ENCODE peak calls at places on chromosomes 1 and 21, in five cellular contexts. One of them, this sample, is unnamed.

GRCh38 chr1:56788588-56788987 is 30.6 kb downstream of the FYB2 start:
- DNase-seq in GM12891: no peak
- DNase-seq in H1: no peak
- DNase-seq in endothelial cell of umbilical vein: peak; percentile 50
- DNase-seq in K562: no peak
- DNase-seq in this sample: no peak

GRCh38 chr1:3556336-3556735 is 55.0 kb downstream of the MEGF6 start:
- DNase-seq in GM12891: no peak
- DNase-seq in H1: no peak
- DNase-seq in endothelial cell of umbilical vein: no peak
- DNase-seq in K562: no peak
- DNase-seq in this sample: no peak

GRCh38 chr1:168301664-168302320 is 21.1 kb downstream of the TBX19 start:
- DNase-seq in GM12891: no peak
- DNase-seq in H1: no peak
- DNase-seq in endothelial cell of umbilical vein: no peak
- DNase-seq in K562: no peak
- DNase-seq in this sample: no peak

GRCh38 chr1:33575324-33575879 is 103.0 kb downstream of the ZSCAN20 start:
- DNase-seq in GM12891: no peak
- DNase-seq in H1: no peak
- DNase-seq in endothelial cell of umbilical vein: no peak
- DNase-seq in K562: no peak
- DNase-seq in this sample: no peak

GRCh38 chr1:214386747-214387146 is 105.8 kb downstream of the SMYD2 start:
- DNase-seq in GM12891: no peak
- DNase-seq in H1: peak; percentile 33
- DNase-seq in endothelial cell of umbilical vein: no peak
- DNase-seq in K562: no peak
- DNase-seq in this sample: no peak

GRCh38 chr1:159055181-159055621 is 21.4 kb downstream of the AIM2 start:
- DNase-seq in GM12891: no peak
- DNase-seq in H1: no peak
- DNase-seq in endothelial cell of umbilical vein: no peak
- DNase-seq in K562: no peak
- DNase-seq in this sample: no peak

GRCh38 chr1:167375949-167376348 is 142.4 kb downstream of the CD247 start:
- DNase-seq in GM12891: no peak
- DNase-seq in H1: no peak
- DNase-seq in endothelial cell of umbilical vein: no peak
- DNase-seq in K562: no peak
- DNase-seq in this sample: no peak

GRCh38 chr1:4658643-4659042 is 4.2 kb downstream of the AJAP1 start:
- DNase-seq in GM12891: no peak
- DNase-seq in H1: no peak
- DNase-seq in endothelial cell of umbilical vein: no peak
- DNase-seq in K562: no peak
- DNase-seq in this sample: no peak

GRCh38 chr1:72804541-72804940 is 522.2 kb upstream of the NEGR1 start:
- DNase-seq in GM12891: no peak
- DNase-seq in H1: no peak
- DNase-seq in endothelial cell of umbilical vein: no peak
- DNase-seq in K562: no peak
- DNase-seq in this sample: no peak

GRCh38 chr1:39819091-39819812 is 30.6 kb upstream of the BMP8B start:
- DNase-seq in GM12891: no peak
- DNase-seq in H1: no peak
- DNase-seq in endothelial cell of umbilical vein: no peak
- DNase-seq in K562: no peak
- DNase-seq in this sample: no peak

GRCh38 chr21:15077529-15077928 is 12.7 kb upstream of the NRIP1 start:
- DNase-seq in GM12891: no peak
- DNase-seq in H1: no peak
- DNase-seq in endothelial cell of umbilical vein: no peak
- DNase-seq in K562: no peak
- DNase-seq in this sample: no peak

GRCh38 chr1:93331412-93331811 is 14.3 kb upstream of the DR1 start:
- DNase-seq in GM12891: no peak
- DNase-seq in H1: no peak
- DNase-seq in endothelial cell of umbilical vein: no peak
- DNase-seq in K562: no peak
- DNase-seq in this sample: no peak

GRCh38 chr1:3156936-3157335 is 87.9 kb downstream of the PRDM16 start:
- DNase-seq in GM12891: no peak
- DNase-seq in H1: no peak
- DNase-seq in endothelial cell of umbilical vein: no peak
- DNase-seq in K562: no peak
- DNase-seq in this sample: no peak

GRCh38 chr1:70504176-70504820 is 93.2 kb downstream of the CTH start:
- DNase-seq in GM12891: peak; percentile 10
- DNase-seq in H1: no peak
- DNase-seq in endothelial cell of umbilical vein: peak; percentile 3
- DNase-seq in K562: peak; percentile 63
- DNase-seq in this sample: no peak

GRCh38 chr1:24923485-24924113 is 6.5 kb downstream of the RUNX3 start:
- DNase-seq in GM12891: no peak
- DNase-seq in H1: no peak
- DNase-seq in endothelial cell of umbilical vein: no peak
- DNase-seq in K562: no peak
- DNase-seq in this sample: no peak

GRCh38 chr1:79188371-79188770 is 181.8 kb upstream of the ADGRL4 start:
- DNase-seq in GM12891: no peak
- DNase-seq in H1: no peak
- DNase-seq in endothelial cell of umbilical vein: peak; percentile 90
- DNase-seq in K562: no peak
- DNase-seq in this sample: no peak

GRCh38 chr1:31559715-31560114 is 16.6 kb upstream of the TINAGL1 start:
- DNase-seq in GM12891: no peak
- DNase-seq in H1: no peak
- DNase-seq in endothelial cell of umbilical vein: no peak
- DNase-seq in K562: no peak
- DNase-seq in this sample: no peak

GRCh38 chr1:176512966-176513365 is 50.0 kb downstream of the PAPPA2 start:
- DNase-seq in GM12891: no peak
- DNase-seq in H1: no peak
- DNase-seq in endothelial cell of umbilical vein: no peak
- DNase-seq in K562: no peak
- DNase-seq in this sample: no peak

GRCh38 chr21:32347887-32348450 is 44.8 kb downstream of the URB1 start:
- DNase-seq in GM12891: no peak
- DNase-seq in H1: no peak
- DNase-seq in endothelial cell of umbilical vein: no peak
- DNase-seq in K562: no peak
- DNase-seq in this sample: no peak

GRCh38 chr1:12275370-12275769 is 45.5 kb downstream of the VPS13D start:
- DNase-seq in GM12891: peak; percentile 11
- DNase-seq in H1: peak; percentile 75
- DNase-seq in endothelial cell of umbilical vein: peak; percentile 20
- DNase-seq in K562: peak; percentile 67
- DNase-seq in this sample: no peak

GRCh38 chr1:32742132-32742947 is 39.8 kb upstream of the SYNC start:
- DNase-seq in GM12891: no peak
- DNase-seq in H1: peak; percentile 76
- DNase-seq in endothelial cell of umbilical vein: no peak
- DNase-seq in K562: peak; percentile 51
- DNase-seq in this sample: no peak

GRCh38 chr1:47687618-47687940 is 249.7 kb downstream of the FOXD2 start:
- DNase-seq in GM12891: no peak
- DNase-seq in H1: peak; percentile 53
- DNase-seq in endothelial cell of umbilical vein: no peak
- DNase-seq in K562: no peak
- DNase-seq in this sample: peak; percentile 42

GRCh38 chr1:212317916-212318315 is 32.7 kb downstream of the PPP2R5A start:
- DNase-seq in GM12891: no peak
- DNase-seq in H1: no peak
- DNase-seq in endothelial cell of umbilical vein: no peak
- DNase-seq in K562: no peak
- DNase-seq in this sample: no peak

GRCh38 chr1:90402893-90403849 is 313.9 kb downstream of the BARHL2 start:
- DNase-seq in GM12891: no peak
- DNase-seq in H1: no peak
- DNase-seq in endothelial cell of umbilical vein: peak; percentile 99
- DNase-seq in K562: no peak
- DNase-seq in this sample: no peak

GRCh38 chr1:74771913-74772515 is 39.1 kb downstream of the TYW3 start:
- DNase-seq in GM12891: no peak
- DNase-seq in H1: no peak
- DNase-seq in endothelial cell of umbilical vein: peak; percentile 58
- DNase-seq in K562: peak; percentile 25
- DNase-seq in this sample: no peak

GRCh38 chr1:44422161-44422560 is 17.1 kb downstream of the RNF220 start:
- DNase-seq in GM12891: no peak
- DNase-seq in H1: no peak
- DNase-seq in endothelial cell of umbilical vein: peak; percentile 81
- DNase-seq in K562: no peak
- DNase-seq in this sample: no peak

GRCh38 chr1:152107289-152107983 is 7.8 kb downstream of the TCHH start:
- DNase-seq in GM12891: no peak
- DNase-seq in H1: peak; percentile 70
- DNase-seq in endothelial cell of umbilical vein: no peak
- DNase-seq in K562: no peak
- DNase-seq in this sample: no peak

GRCh38 chr1:152801333-152801732 is 4.8 kb downstream of the LCE1D start:
- DNase-seq in GM12891: no peak
- DNase-seq in H1: no peak
- DNase-seq in endothelial cell of umbilical vein: no peak
- DNase-seq in K562: no peak
- DNase-seq in this sample: no peak

GRCh38 chr1:45928486-45929205 is 125.2 kb downstream of the MAST2 start:
- DNase-seq in GM12891: no peak
- DNase-seq in H1: no peak
- DNase-seq in endothelial cell of umbilical vein: no peak
- DNase-seq in K562: no peak
- DNase-seq in this sample: no peak

DNA sequence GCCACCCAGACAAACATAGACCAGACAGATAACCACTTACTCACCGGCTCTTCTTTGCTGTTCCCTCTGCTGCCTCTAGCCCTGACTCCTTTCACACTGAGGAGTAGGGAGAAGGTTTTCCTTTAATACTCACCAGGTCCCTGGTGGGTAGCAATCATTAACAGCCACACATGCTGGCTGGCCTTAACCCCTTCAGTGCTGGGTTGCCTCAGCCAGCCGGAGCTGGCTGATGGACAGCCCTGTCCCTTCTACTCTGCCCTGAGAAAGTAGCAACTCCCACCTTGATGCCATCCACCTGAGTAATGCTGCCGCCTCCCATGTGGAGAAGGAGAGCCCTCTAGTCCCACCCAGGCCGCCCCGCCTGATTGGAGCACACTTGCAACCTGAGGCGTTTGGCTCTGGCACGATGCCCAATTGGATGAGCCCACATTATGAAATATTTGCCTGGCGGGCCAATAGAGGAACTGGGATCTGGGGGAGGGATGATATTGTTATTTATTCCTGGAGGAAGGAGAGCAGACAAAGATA is 71.6 kb downstream of the PLEKHA6 start:
- DNase-seq in GM12891: no peak
- DNase-seq in H1: peak; percentile 82
- DNase-seq in endothelial cell of umbilical vein: no peak
- DNase-seq in K562: peak; percentile 32
- DNase-seq in this sample: peak; percentile 87
- TF ChIP-seq POLR2A in GM12891: no peak
- TF ChIP-seq POLR2A in H1: no peak
- TF ChIP-seq POLR2A in endothelial cell of umbilical vein: no peak
- TF ChIP-seq POLR2A in K562: no peak
- TF ChIP-seq POLR2A in this sample: no peak

GRCh38 chr21:34576043-34576466 is 38.9 kb downstream of the RCAN1 start:
- DNase-seq in GM12891: no peak
- DNase-seq in H1: no peak
- DNase-seq in endothelial cell of umbilical vein: no peak
- DNase-seq in K562: no peak
- DNase-seq in this sample: no peak
- TF ChIP-seq POLR2AphosphoS5 in GM12891: no peak
- TF ChIP-seq POLR2AphosphoS5 in H1: no peak
- TF ChIP-seq POLR2AphosphoS5 in endothelial cell of umbilical vein: no peak
- TF ChIP-seq POLR2AphosphoS5 in K562: no peak
- TF ChIP-seq POLR2AphosphoS5 in this sample: peak; percentile 20

GRCh38 chr21:45973475-45974072 is 8.0 kb upstream of the COL6A1 start:
- DNase-seq in GM12891: peak; percentile 90
- DNase-seq in H1: peak; percentile 72
- DNase-seq in endothelial cell of umbilical vein: peak; percentile 77
- DNase-seq in K562: peak; percentile 83
- DNase-seq in this sample: peak; percentile 96
- TF ChIP-seq POLR2A in GM12891: no peak
- TF ChIP-seq POLR2A in H1: no peak
- TF ChIP-seq POLR2A in endothelial cell of umbilical vein: no peak
- TF ChIP-seq POLR2A in K562: no peak
- TF ChIP-seq POLR2A in this sample: peak; percentile 19

GRCh38 chr1:17213433-17214148 is 8.7 kb downstream of the PADI1 start:
- DNase-seq in GM12891: no peak
- DNase-seq in H1: no peak
- DNase-seq in endothelial cell of umbilical vein: no peak
- DNase-seq in K562: no peak
- DNase-seq in this sample: no peak

GRCh38 chr1:17214876-17215544 is 10.1 kb downstream of the PADI1 start:
- DNase-seq in GM12891: no peak
- DNase-seq in H1: no peak
- DNase-seq in endothelial cell of umbilical vein: no peak
- DNase-seq in K562: no peak
- DNase-seq in this sample: no peak

GRCh38 chr1:17211377-17211776 is 6.4 kb downstream of the PADI1 start:
- DNase-seq in GM12891: no peak
- DNase-seq in H1: no peak
- DNase-seq in endothelial cell of umbilical vein: no peak
- DNase-seq in K562: no peak
- DNase-seq in this sample: no peak

GRCh38 chr1:17212009-17212408 is 7.1 kb downstream of the PADI1 start:
- DNase-seq in GM12891: no peak
- DNase-seq in H1: no peak
- DNase-seq in endothelial cell of umbilical vein: no peak
- DNase-seq in K562: no peak
- DNase-seq in this sample: no peak

DNA sequence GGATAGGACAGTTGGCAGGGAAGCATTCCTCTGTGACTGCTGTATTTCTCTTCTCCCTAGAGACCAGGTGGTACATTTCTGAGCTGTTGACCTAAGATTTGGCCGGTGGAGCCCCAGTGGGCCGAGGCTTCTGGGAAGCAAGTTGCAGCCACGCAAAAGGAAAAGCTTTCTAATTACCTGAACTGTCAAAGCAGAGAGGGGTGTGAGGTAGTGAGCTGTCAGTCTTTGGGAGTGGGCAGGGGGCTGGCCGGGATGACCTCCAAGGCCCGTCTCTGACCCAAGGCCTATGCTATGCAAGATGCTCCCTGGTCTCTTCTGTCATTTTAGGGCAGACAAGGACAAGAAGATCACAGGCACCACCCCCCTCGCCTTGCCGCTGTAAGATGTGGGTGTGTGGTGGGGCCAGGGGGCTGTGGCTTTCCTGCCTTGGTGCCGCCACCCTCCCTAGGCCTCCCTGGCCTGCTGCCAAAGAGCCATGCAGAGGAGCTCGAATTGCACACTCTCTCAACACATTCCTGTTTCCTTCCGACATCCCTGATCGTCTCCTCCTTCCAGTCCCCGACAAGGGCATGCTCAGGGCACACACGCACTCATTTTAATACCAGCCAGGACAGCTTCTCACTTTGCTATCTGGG is 7.7 kb downstream of the PADI1 start:
- DNase-seq in GM12891: no peak
- DNase-seq in H1: no peak
- DNase-seq in endothelial cell of umbilical vein: peak; percentile 28
- DNase-seq in K562: no peak
- DNase-seq in this sample: no peak
- TF ChIP-seq POLR2AphosphoS5 in GM12891: no peak
- TF ChIP-seq POLR2AphosphoS5 in H1: no peak
- TF ChIP-seq POLR2AphosphoS5 in endothelial cell of umbilical vein: no peak
- TF ChIP-seq POLR2AphosphoS5 in K562: no peak
- TF ChIP-seq POLR2AphosphoS5 in this sample: no peak

This sample was measured in sigmoid colon.